ENCODE peak calls at places on chromosomes 6 and 20, in seven cellular contexts. L is iris pigment epithelial cell; R is HCEC 1CT; Q is CD4-positive, CD25-positive, alpha-beta regulatory T cell; G is ureter; Y is IMR-90; M is tibial nerve. W is an unnamed sample.

GRCh38 chr6:80610821-80611220 is 504.4 kb downstream of the BCKDHB start:
- DNase-seq in L (peak), R (peak), Q (no peak), G (no peak), Y (peak), M (no peak), W (no peak)

GRCh38 chr6:170135821-170136471 is 154.9 kb downstream of the DLL1 start:
- DNase-seq in L (no peak), R (no peak), Q (no peak), G (peak), Y (no peak), M (no peak), W (no peak)

GRCh38 chr6:128057541-128058335 is 156.9 kb upstream of the THEMIS start:
- DNase-seq in L (peak), R (peak), Q (no peak), G (no peak), Y (peak), M (no peak), W (no peak)

GRCh38 chr6:45474376-45474775 is 96.6 kb upstream of the SUPT3H start:
- DNase-seq in L (no peak), R (no peak), Q (no peak), G (no peak), Y (peak), M (no peak), W (no peak)

GRCh38 chr6:25218346-25218745 is 60.8 kb upstream of the CARMIL1 start:
- DNase-seq in L (no peak), R (no peak), Q (no peak), G (no peak), Y (no peak), M (no peak), W (no peak)

GRCh38 chr6:6998194-6998569 is 109.6 kb upstream of the RREB1 start:
- DNase-seq in L (no peak), R (no peak), Q (no peak), G (no peak), Y (no peak), M (no peak), W (no peak)

GRCh38 chr6:156686429-156686939 is 90.7 kb upstream of the ARID1B start:
- DNase-seq in L (peak), R (peak), Q (no peak), G (peak), Y (peak), M (no peak), W (peak)

GRCh38 chr20:59825944-59826759 is 107.3 kb downstream of the SYCP2 start:
- DNase-seq in L (no peak), R (no peak), Q (no peak), G (peak), Y (no peak), M (no peak), W (no peak)

GRCh38 chr6:108873251-108873650 is 25.0 kb downstream of the ARMC2 start:
- DNase-seq in L (no peak), R (no peak), Q (no peak), G (no peak), Y (no peak), M (no peak), W (no peak)

GRCh38 chr20:18279231-18279630 is 9.1 kb upstream of the ZNF133 start:
- DNase-seq in L (no peak), R (peak), Q (no peak), G (no peak), Y (no peak), M (no peak), W (no peak)

GRCh38 chr6:11363881-11364576 is 131.6 kb upstream of the NEDD9 start:
- DNase-seq in L (no peak), R (no peak), Q (no peak), G (no peak), Y (no peak), M (no peak), W (no peak)

GRCh38 chr6:44151348-44152108 is 7.1 kb upstream of the CAPN11 start:
- DNase-seq in L (peak), R (peak), Q (peak), G (peak), Y (peak), M (peak), W (peak)

GRCh38 chr20:25376886-25377285 is 13.7 kb downstream of the ABHD12 start:
- DNase-seq in L (no peak), R (no peak), Q (no peak), G (no peak), Y (no peak), M (no peak), W (no peak)

GRCh38 chr6:111774346-111774703 is 98.9 kb downstream of the FYN start:
- DNase-seq in L (no peak), R (no peak), Q (no peak), G (no peak), Y (no peak), M (no peak), W (no peak)

GRCh38 chr6:56450882-56451739 is 191.6 kb downstream of the DST start:
- DNase-seq in L (peak), R (peak), Q (no peak), G (peak), Y (peak), M (no peak), W (no peak)

GRCh38 chr6:6556738-6557503 is 31.6 kb upstream of the LY86 start:
- DNase-seq in L (peak), R (no peak), Q (no peak), G (no peak), Y (peak), M (no peak), W (no peak)

GRCh38 chr6:98574991-98575390 is 259.4 kb upstream of the POU3F2 start:
- DNase-seq in L (no peak), R (no peak), Q (no peak), G (no peak), Y (no peak), M (no peak), W (no peak)

GRCh38 chr6:16275230-16275574 is 36.8 kb downstream of the GMPR start:
- DNase-seq in L (no peak), R (no peak), Q (no peak), G (no peak), Y (no peak), M (no peak), W (no peak)

GRCh38 chr6:71665931-71666330 is 220.4 kb upstream of the RIMS1 start:
- DNase-seq in L (no peak), R (no peak), Q (no peak), G (no peak), Y (no peak), M (no peak), W (no peak)

GRCh38 chr6:17503051-17503450 is 97.1 kb upstream of the FAM8A1 start:
- DNase-seq in L (no peak), R (no peak), Q (no peak), G (peak), Y (no peak), M (no peak), W (no peak)

GRCh38 chr6:150139533-150139932 is 3.3 kb upstream of the PPP1R14C start:
- DNase-seq in L (no peak), R (no peak), Q (no peak), G (no peak), Y (no peak), M (no peak), W (no peak)

GRCh38 chr20:60553095-60553494 is 594.9 kb downstream of the CDH26 start:
- DNase-seq in L (no peak), R (peak), Q (no peak), G (no peak), Y (no peak), M (no peak), W (no peak)

GRCh38 chr20:48686238-48687096 is 141.3 kb downstream of the PREX1 start:
- DNase-seq in L (peak), R (peak), Q (no peak), G (no peak), Y (no peak), M (peak), W (no peak)

GRCh38 chr6:30446259-30446658 is 43.0 kb upstream of the HLA-E start:
- DNase-seq in L (no peak), R (no peak), Q (no peak), G (no peak), Y (no peak), M (no peak), W (no peak)

GRCh38 chr20:41655966-41656685 is 37.9 kb upstream of the CHD6 start:
- DNase-seq in L (no peak), R (no peak), Q (no peak), G (no peak), Y (no peak), M (no peak), W (no peak)

GRCh38 chr6:42140756-42141602 is 1.4 kb downstream of the C6orf132 start:
- DNase-seq in L (peak), R (no peak), Q (no peak), G (no peak), Y (no peak), M (peak), W (no peak)

W was measured in effector memory CD8-positive, alpha-beta T cell.